ENCODE peak calls at places on chromosomes 16 and 17, in ten cellular contexts. J is left lung; B is cerebellum; A is NAMALWA; U is CD8-positive, alpha-beta memory T cell; D is A549; N is activated CD4-positive, CD25-positive, alpha-beta regulatory T cell; T is heart left ventricle; K is AG08395; X is C1 segment of cervical spinal cord. Y is an unnamed sample.
A peak's percentile ranks its signal among the peaks of the same experiment; 100 is the strongest.

GRCh38 chr17:41527076-41528023 is 758 bp downstream of the KRT19 start:
- DNase-seq in A (no peak), U (no peak), D (no peak), B (peak; percentile 64), T (no peak), X (no peak), K (no peak), N (no peak), J (peak; percentile 80), Y (no peak)

GRCh38 chr16:14181371-14182050 is 110.4 kb downstream of the MRTFB start:
- DNase-seq in A (no peak), X (no peak), U (no peak), J (no peak), K (peak; percentile 50), N (no peak), D (peak; percentile 28), B (no peak), T (no peak), Y (peak; percentile 83)

GRCh38 chr16:67299269-67299668 is 19.9 kb downstream of the PLEKHG4 start:
- DNase-seq in N (no peak), J (no peak), B (no peak), U (no peak), D (no peak), K (no peak), T (no peak), A (no peak), X (no peak), Y (no peak)

GRCh38 chr17:32102172-32102571 is 40.1 kb upstream of the RHOT1 start:
- DNase-seq in B (no peak), N (no peak), T (no peak), U (no peak), J (no peak), A (no peak), K (no peak), X (no peak), D (no peak), Y (no peak)

GRCh38 chr16:58727028-58727781 is 6.9 kb downstream of the GOT2 start:
- DNase-seq in X (no peak), U (no peak), D (no peak), K (no peak), T (no peak), A (no peak), B (no peak), N (no peak), J (no peak), Y (no peak)

GRCh38 chr17:75785770-75786538 is 1.3 kb downstream of the UNK start:
- DNase-seq in T (no peak), A (peak; percentile 53), J (no peak), N (no peak), X (peak; percentile 48), B (no peak), D (no peak), U (no peak), K (peak; percentile 51), Y (peak; percentile 44)

GRCh38 chr17:47785538-47786123 is 36.0 kb downstream of the OSBPL7 start:
- DNase-seq in D (no peak), T (no peak), X (no peak), K (peak; percentile 12), N (no peak), U (no peak), B (no peak), J (no peak), A (peak; percentile 49), Y (no peak)

GRCh38 chr17:59427996-59428395 is 96.5 kb downstream of the YPEL2 start:
- DNase-seq in J (no peak), X (no peak), B (no peak), D (no peak), N (no peak), U (no peak), T (peak; percentile 42), K (peak; percentile 63), A (no peak), Y (no peak)

GRCh38 chr16:66156538-66156937 is 210.0 kb upstream of the CDH5 start:
- DNase-seq in T (no peak), X (no peak), U (no peak), A (no peak), B (no peak), N (no peak), D (no peak), J (no peak), K (no peak), Y (no peak)

GRCh38 chr17:80175411-80175810 is 5.6 kb downstream of the CARD14 start:
- DNase-seq in B (no peak), A (no peak), N (no peak), J (no peak), D (peak; percentile 54), T (no peak), X (no peak), K (peak; percentile 26), U (no peak), Y (no peak)

GRCh38 chr17:82787081-82787848 is 35.4 kb downstream of the TBCD start:
- DNase-seq in X (peak; percentile 39), T (no peak), D (no peak), N (no peak), U (no peak), A (no peak), B (peak; percentile 58), J (peak; percentile 69), K (peak; percentile 90), Y (no peak)

GRCh38 chr16:81485824-81486554 is 41.4 kb downstream of the CMIP start:
- DNase-seq in U (no peak), T (no peak), N (no peak), K (peak; percentile 21), A (no peak), J (no peak), B (no peak), D (peak; percentile 47), X (no peak), Y (no peak)

GRCh38 chr17:71975998-71976649 is 144.7 kb upstream of the SOX9 start:
- DNase-seq in K (peak; percentile 97), N (no peak), A (no peak), T (peak; percentile 69), B (peak; percentile 27), X (peak; percentile 74), U (no peak), D (peak; percentile 86), J (no peak), Y (peak; percentile 97)

GRCh38 chr16:22634913-22635312 is 124.2 kb downstream of the NPIPB5 start:
- DNase-seq in D (no peak), K (no peak), U (no peak), J (no peak), A (no peak), B (no peak), N (no peak), T (no peak), X (no peak), Y (no peak)

GRCh38 chr17:72518810-72519597 is 398.2 kb downstream of the SOX9 start:
- DNase-seq in D (peak; percentile 64), B (peak; percentile 67), U (no peak), K (no peak), X (peak; percentile 22), J (no peak), A (no peak), T (no peak), N (no peak), Y (no peak)

GRCh38 chr17:65956814-65957213 is 235.1 kb downstream of the CEP112 start:
- DNase-seq in B (no peak), U (no peak), X (no peak), J (no peak), T (no peak), D (no peak), K (no peak), A (no peak), N (no peak), Y (no peak)

GRCh38 chr17:79624658-79625478 is 14.0 kb upstream of the RBFOX3 start:
- DNase-seq in N (no peak), D (no peak), A (no peak), J (peak; percentile 24), T (peak; percentile 1), X (no peak), K (no peak), B (no peak), U (no peak), Y (no peak)

GRCh38 chr16:13038591-13038990 is 137.2 kb downstream of the SHISA9 start:
- DNase-seq in K (no peak), T (no peak), A (no peak), N (no peak), D (no peak), X (no peak), U (no peak), J (no peak), B (no peak), Y (no peak)

GRCh38 chr16:8103649-8104289 is 486.5 kb downstream of the TMEM114 start:
- DNase-seq in B (no peak), N (no peak), X (no peak), U (no peak), K (no peak), J (no peak), D (no peak), A (no peak), T (no peak), Y (no peak)

GRCh38 chr17:43212641-43213490 is 1.2 kb downstream of the TMEM106A start:
- DNase-seq in N (no peak), J (no peak), B (no peak), U (no peak), T (no peak), K (no peak), A (peak; percentile 38), X (no peak), D (no peak), Y (no peak)

GRCh38 chr17:50200447-50201225 is 795 bp downstream of the COL1A1 start:
- DNase-seq in D (peak; percentile 95), T (peak; percentile 85), K (peak; percentile 49), N (peak; percentile 60), B (peak; percentile 81), X (peak; percentile 68), A (peak; percentile 87), U (peak; percentile 72), J (peak; percentile 95), Y (peak; percentile 88)

GRCh38 chr16:20410153-20410723 is 904 bp downstream of the ACSM5 start:
- DNase-seq in J (no peak), B (no peak), U (no peak), A (no peak), K (no peak), T (no peak), D (no peak), X (no peak), N (no peak), Y (no peak)

GRCh38 chr17:63274156-63274555 is 171.9 kb downstream of the CYB561 start:
- DNase-seq in N (no peak), J (no peak), K (peak; percentile 29), T (peak; percentile 37), B (no peak), U (no peak), X (no peak), A (no peak), D (no peak), Y (peak; percentile 52)

GRCh38 chr17:13154403-13154802 is 136.6 kb upstream of the ELAC2 start:
- DNase-seq in T (no peak), D (no peak), X (no peak), U (no peak), J (no peak), A (no peak), K (peak; percentile 10), B (no peak), N (no peak), Y (peak; percentile 19)

GRCh38 chr16:56998861-56999260 is 9.5 kb downstream of the NLRC5 start:
- DNase-seq in B (no peak), A (no peak), U (no peak), K (no peak), X (no peak), N (no peak), J (no peak), D (no peak), T (no peak), Y (no peak)

GRCh38 chr17:19769946-19770652 is 22.0 kb upstream of the ALDH3A1 start:
- DNase-seq in K (peak; percentile 86), X (no peak), T (no peak), A (no peak), J (no peak), B (no peak), U (no peak), N (no peak), D (no peak), Y (peak; percentile 84)

GRCh38 chr17:51548125-51548524 is 287.8 kb downstream of the UTP18 start:
- DNase-seq in U (no peak), N (no peak), J (no peak), D (no peak), X (no peak), T (no peak), A (no peak), B (peak; percentile 63), K (no peak), Y (no peak)

GRCh38 chr16:68436581-68436980 is 11.7 kb downstream of the SMPD3 start:
- DNase-seq in T (no peak), U (no peak), N (no peak), X (no peak), D (no peak), A (peak; percentile 59), B (no peak), K (no peak), J (no peak), Y (no peak)

Y was measured in HFFc6.